ENCODE peak calls at places on chromosomes 5 and 9, in four cellular contexts. U is H1, Z is H9, M is mesenchymal stem cell. D is an unnamed sample.

GRCh38 chr5:96324708-96325107 is 108.3 kb downstream of the PCSK1 start:
- DNase-seq in M (peak), U (no peak), Z (no peak), D (no peak)

GRCh38 chr9:35906923-35907699 is 1.1 kb downstream of the HRCT1 start:
- DNase-seq in M (peak), Z (no peak), U (no peak), D (no peak)

GRCh38 chr5:93581738-93582414 is 857 bp upstream of the NR2F1-AS1 start:
- DNase-seq in M (peak), U (no peak), Z (no peak), D (no peak)

GRCh38 chr5:143679777-143680176 is 132.2 kb upstream of the HMHB1 start:
- DNase-seq in U (no peak), M (peak), Z (no peak), D (no peak)

GRCh38 chr5:14202462-14202861 is 59.3 kb downstream of the TRIO start:
- DNase-seq in M (peak), Z (no peak), U (no peak), D (no peak)

GRCh38 chr9:136880651-136881050 is 5.7 kb upstream of the TRAF2 start:
- DNase-seq in M (no peak), Z (no peak), U (no peak), D (no peak)

GRCh38 chr5:24141046-24141445 is 503.7 kb downstream of the CDH10 start:
- DNase-seq in M (no peak), U (no peak), Z (peak), D (no peak)

GRCh38 chr9:38048319-38048969 is 20.6 kb downstream of the SHB start:
- DNase-seq in M (no peak), Z (no peak), U (no peak), D (no peak)

DNA sequence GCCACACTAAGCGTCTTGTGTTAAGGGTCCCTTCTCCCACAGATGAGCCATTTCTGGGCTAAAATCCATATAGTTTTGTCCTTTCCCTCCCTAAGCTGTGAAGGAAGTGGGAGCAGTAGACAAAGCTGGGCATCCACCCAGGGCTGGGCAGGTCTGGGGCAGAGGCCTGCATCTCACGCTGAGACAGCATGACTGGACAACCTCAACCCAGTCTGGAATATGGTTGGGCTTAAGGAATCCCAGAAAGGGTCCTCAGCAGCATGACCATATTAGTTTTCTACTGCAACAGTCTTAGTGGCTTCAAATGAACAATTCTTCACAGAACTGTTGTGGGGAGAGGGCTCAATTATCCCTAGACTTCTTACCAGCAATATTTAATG is 173.8 kb downstream of the AUH start:
- DNase-seq in Z (no peak), U (no peak), M (no peak), D (no peak)
- H2BK15ac ChIP-seq in Z (no peak), U (no peak), M (peak), D (no peak)

DNA sequence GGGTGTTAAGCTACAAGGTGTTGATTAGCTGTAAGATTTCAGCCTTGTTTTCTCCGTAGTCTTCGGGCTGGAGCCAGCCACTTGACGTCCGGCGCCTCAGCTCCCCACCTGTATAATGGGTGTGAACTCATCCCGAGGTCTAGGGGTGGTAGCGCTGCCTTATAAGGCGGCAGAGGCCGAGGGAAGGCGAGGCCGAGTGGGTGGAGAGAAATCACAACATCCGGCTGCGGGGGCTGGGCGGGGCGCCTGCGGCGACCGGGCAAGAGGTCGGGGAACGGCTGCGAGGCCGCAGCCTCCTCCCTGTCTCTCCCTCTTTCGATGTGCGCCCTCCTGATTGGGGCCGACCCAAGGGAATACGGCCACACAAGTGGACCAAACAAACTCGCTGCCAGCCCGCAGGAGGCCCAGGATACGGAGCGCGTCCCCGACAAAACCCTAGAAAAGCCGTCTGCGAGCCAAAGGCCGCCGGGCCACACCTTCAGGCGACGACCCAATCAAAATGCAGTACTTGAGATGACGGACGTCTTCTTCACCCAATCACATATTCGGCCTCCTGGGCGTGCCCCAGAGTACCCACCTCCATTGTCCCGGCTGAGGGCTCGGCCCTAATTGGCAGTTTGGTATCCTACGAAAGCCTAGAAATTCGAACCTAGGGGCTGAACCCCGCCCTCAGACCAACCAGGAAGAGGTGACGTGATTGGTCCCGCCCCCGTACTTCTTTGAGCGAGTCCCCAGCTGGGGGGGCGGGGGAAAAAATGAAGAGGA is 493 bp upstream of the GRK6 start:
- DNase-seq in U (peak), M (peak), Z (peak), D (peak)
- H2BK12ac ChIP-seq in U (peak), M (no peak), Z (peak), D (peak)

DNA sequence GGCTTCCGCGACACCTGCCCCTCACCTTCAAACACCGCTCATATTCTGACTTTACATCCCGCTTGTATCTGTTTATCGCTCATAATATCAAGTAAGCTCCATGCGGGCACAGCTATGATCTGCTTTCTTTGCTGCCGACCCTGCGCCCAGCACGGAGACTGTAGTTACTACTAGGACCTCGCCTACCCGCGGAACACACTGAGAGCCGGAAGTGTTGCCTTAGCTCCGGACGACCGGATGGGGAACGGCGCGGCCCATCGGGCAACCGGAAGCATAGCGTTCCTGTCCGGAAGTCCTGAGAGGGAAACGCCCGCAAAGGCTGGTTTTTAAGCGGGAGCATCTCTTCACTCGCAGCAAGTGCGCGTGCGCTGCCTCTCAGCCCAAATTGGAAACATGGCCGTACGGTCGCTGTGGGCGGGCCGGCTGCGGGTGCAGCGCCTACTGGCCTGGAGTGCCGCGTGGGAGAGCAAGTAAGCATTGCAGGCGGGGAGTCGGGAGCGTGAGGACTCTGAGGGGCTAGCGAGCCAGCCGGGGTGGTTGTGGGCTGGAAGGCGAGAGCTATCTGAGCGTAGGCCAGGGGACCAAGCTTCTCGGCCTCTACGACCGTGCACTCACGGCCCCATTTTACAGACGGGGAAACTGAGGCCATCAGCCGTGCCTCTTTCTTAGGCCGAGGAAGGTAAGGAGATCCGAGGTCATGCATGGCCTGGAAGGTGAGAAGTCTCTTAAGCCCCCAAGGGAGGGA is at the start of gene GRPEL2:
- DNase-seq in U (peak), Z (peak), M (peak), D (peak)
- H2BK15ac ChIP-seq in U (peak), Z (no peak), M (peak), D (peak)

GRCh38 chr9:121261107-121261460 is 6.9 kb upstream of the GSN start:
- DNase-seq in M (peak), U (no peak), Z (peak), D (no peak)
- H2BK12ac ChIP-seq in M (no peak), U (no peak), Z (no peak), D (no peak)

DNA sequence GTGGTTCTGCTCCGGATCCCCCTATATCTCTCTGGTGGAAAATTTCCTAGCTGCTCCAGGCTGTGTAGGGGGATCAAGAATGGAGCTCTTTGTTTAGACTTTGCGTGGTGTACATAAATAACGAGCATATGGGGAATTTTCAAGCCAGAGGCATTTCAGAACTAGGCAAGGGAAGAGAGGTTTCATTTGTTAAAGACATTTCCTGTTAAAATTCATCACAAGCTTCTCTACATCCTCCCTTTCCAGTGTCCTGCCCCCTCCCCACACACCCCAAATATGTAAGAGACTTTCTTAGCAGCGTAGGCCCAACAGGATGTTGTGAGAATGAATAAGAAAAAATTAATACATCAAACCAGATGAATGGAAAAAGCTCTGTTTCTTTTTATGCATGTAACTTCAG is 150.3 kb downstream of the GPBP1 start:
- DNase-seq in Z (no peak), M (peak), U (no peak), D (no peak)
- H2BK15ac ChIP-seq in Z (no peak), M (no peak), U (no peak), D (no peak)

DNA sequence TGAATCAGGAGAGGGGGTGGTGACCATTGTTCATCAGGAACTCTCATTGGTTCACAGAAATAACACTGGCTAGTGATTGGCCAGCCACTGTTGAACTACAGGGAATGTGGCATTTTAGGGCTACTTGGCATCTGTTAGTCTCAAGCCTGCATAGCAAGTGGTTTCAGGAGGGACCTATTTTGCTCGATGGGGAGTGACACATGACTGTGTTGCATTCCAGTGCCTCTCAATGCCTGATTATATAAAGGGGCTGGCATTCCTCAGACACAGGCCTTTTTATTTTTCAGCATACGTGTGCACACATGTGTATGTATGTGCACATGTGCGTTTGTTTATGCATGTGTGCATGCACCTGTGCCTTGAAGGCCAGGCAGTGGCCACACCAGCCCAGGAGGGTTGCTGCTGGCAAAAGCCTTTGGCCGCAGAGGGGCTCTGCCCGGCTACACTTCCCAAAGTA is 23.2 kb downstream of the FGD3 start:
- DNase-seq in Z (peak), M (no peak), U (peak), D (peak)
- H2BK12ac ChIP-seq in Z (no peak), M (no peak), U (peak), D (no peak)

GRCh38 chr9:130970855-130971254 is 31.8 kb upstream of the FIBCD1 start:
- DNase-seq in U (no peak), Z (no peak), M (no peak), D (no peak)
- H2BK15ac ChIP-seq in U (no peak), Z (no peak), M (no peak), D (no peak)

DNA sequence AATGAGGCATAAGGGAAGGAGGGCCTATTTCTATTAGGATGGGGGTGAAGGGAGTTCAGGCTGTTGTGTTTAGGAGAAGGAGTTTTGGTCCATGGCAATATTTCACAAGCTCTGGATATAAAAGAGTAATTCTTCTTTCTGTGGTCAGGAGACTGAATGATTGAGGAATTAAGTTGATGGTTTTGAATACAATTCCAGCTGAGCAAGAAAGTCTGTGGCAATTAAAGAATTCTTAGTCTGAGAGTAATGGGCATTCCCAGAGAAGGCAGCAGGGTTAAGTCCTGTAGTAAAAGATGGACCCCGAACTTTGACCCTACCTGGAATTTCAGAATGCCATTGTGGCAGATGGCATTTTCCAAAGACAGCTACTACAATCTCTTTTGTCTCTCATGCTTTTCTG is 202.6 kb downstream of the TLE4 start:
- DNase-seq in U (no peak), M (no peak), Z (no peak), D (no peak)
- H2BK12ac ChIP-seq in U (no peak), M (no peak), Z (no peak), D (no peak)